ENCODE peak calls at places on chromosomes 4 and X, in seven cellular contexts. One of them, this sample, is unnamed.

GRCh38 chr4:79645942-79646341 is 237.9 kb upstream of the GK2 start:
- DNase-seq in GM12878: no peak
- DNase-seq in H1: no peak
- DNase-seq in SK-N-SH: no peak
- DNase-seq in K562: no peak
- DNase-seq in HCT116: no peak
- DNase-seq in HepG2: no peak
- DNase-seq in this sample: no peak

GRCh38 chr4:16582526-16582925 is 315.9 kb downstream of the LDB2 start:
- DNase-seq in SK-N-SH: peak; percentile 18
- DNase-seq in HepG2: no peak
- DNase-seq in H1: peak; percentile 19
- DNase-seq in GM12878: no peak
- DNase-seq in K562: peak; percentile 47
- DNase-seq in HCT116: no peak
- DNase-seq in this sample: no peak

GRCh38 chrX:76428243-76429130 is 977 bp downstream of the MAGEE1 start:
- DNase-seq in SK-N-SH: peak; percentile 4
- DNase-seq in GM12878: no peak
- DNase-seq in HepG2: no peak
- DNase-seq in HCT116: no peak
- DNase-seq in K562: no peak
- DNase-seq in H1: no peak
- DNase-seq in this sample: no peak

GRCh38 chr4:17323619-17324400 is 188.1 kb downstream of the QDPR start:
- DNase-seq in SK-N-SH: no peak
- DNase-seq in HepG2: no peak
- DNase-seq in HCT116: no peak
- DNase-seq in H1: no peak
- DNase-seq in GM12878: no peak
- DNase-seq in K562: no peak
- DNase-seq in this sample: no peak

GRCh38 chr4:13762126-13762525 is 134.6 kb upstream of the BOD1L1 start:
- DNase-seq in HepG2: no peak
- DNase-seq in K562: no peak
- DNase-seq in GM12878: no peak
- DNase-seq in H1: no peak
- DNase-seq in SK-N-SH: no peak
- DNase-seq in HCT116: no peak
- DNase-seq in this sample: no peak

GRCh38 chr4:110216079-110216478 is 17.7 kb upstream of the ELOVL6 start:
- DNase-seq in GM12878: no peak
- DNase-seq in SK-N-SH: no peak
- DNase-seq in HCT116: no peak
- DNase-seq in HepG2: no peak
- DNase-seq in H1: no peak
- DNase-seq in K562: no peak
- DNase-seq in this sample: no peak

GRCh38 chrX:76153221-76153620 is 19.6 kb upstream of the PBDC1 start:
- DNase-seq in GM12878: no peak
- DNase-seq in SK-N-SH: no peak
- DNase-seq in H1: no peak
- DNase-seq in HCT116: no peak
- DNase-seq in HepG2: no peak
- DNase-seq in K562: no peak
- DNase-seq in this sample: no peak

GRCh38 chr4:137609693-137610450 is 77.6 kb upstream of the PCDH18 start:
- DNase-seq in H1: no peak
- DNase-seq in GM12878: no peak
- DNase-seq in HCT116: no peak
- DNase-seq in HepG2: no peak
- DNase-seq in SK-N-SH: no peak
- DNase-seq in K562: no peak
- DNase-seq in this sample: peak; percentile 13

GRCh38 chr4:88706574-88706973 is 8.9 kb upstream of the NAP1L5 start:
- DNase-seq in HepG2: peak; percentile 53
- DNase-seq in HCT116: no peak
- DNase-seq in SK-N-SH: peak; percentile 57
- DNase-seq in H1: no peak
- DNase-seq in K562: no peak
- DNase-seq in GM12878: no peak
- DNase-seq in this sample: peak; percentile 77

GRCh38 chr4:170079981-170080380 is 9.8 kb downstream of the AADAT start:
- DNase-seq in K562: no peak
- DNase-seq in HCT116: no peak
- DNase-seq in H1: no peak
- DNase-seq in GM12878: no peak
- DNase-seq in SK-N-SH: no peak
- DNase-seq in HepG2: no peak
- DNase-seq in this sample: no peak

GRCh38 chrX:101462892-101463291 is 22.4 kb upstream of the ARMCX4 start:
- DNase-seq in H1: no peak
- DNase-seq in K562: peak; percentile 21
- DNase-seq in GM12878: no peak
- DNase-seq in SK-N-SH: peak; percentile 38
- DNase-seq in HepG2: peak; percentile 10
- DNase-seq in HCT116: peak; percentile 15
- DNase-seq in this sample: no peak

GRCh38 chrX:39856472-39857121 is 241.2 kb downstream of the BCOR start:
- DNase-seq in K562: no peak
- DNase-seq in HepG2: no peak
- DNase-seq in GM12878: no peak
- DNase-seq in H1: no peak
- DNase-seq in SK-N-SH: no peak
- DNase-seq in HCT116: no peak
- DNase-seq in this sample: peak; percentile 25

GRCh38 chrX:65679071-65679540 is 11.7 kb downstream of the MSN start:
- DNase-seq in GM12878: no peak
- DNase-seq in H1: no peak
- DNase-seq in K562: no peak
- DNase-seq in HepG2: no peak
- DNase-seq in HCT116: no peak
- DNase-seq in SK-N-SH: no peak
- DNase-seq in this sample: no peak
- TF ChIP-seq JUND in GM12878: no peak
- TF ChIP-seq JUND in H1: no peak
- TF ChIP-seq JUND in K562: no peak
- TF ChIP-seq JUND in HepG2: no peak
- TF ChIP-seq JUND in HCT116: no peak
- TF ChIP-seq JUND in SK-N-SH: no peak
- TF ChIP-seq JUND in this sample: no peak

GRCh38 chr4:105807496-105807895 is 87.8 kb upstream of the NPNT start:
- DNase-seq in K562: no peak
- DNase-seq in HCT116: no peak
- DNase-seq in SK-N-SH: no peak
- DNase-seq in GM12878: no peak
- DNase-seq in HepG2: no peak
- DNase-seq in H1: no peak
- DNase-seq in this sample: no peak

GRCh38 chr4:105808459-105809041 is 86.7 kb upstream of the NPNT start:
- DNase-seq in K562: no peak
- DNase-seq in H1: no peak
- DNase-seq in HCT116: peak; percentile 7
- DNase-seq in HepG2: no peak
- DNase-seq in GM12878: no peak
- DNase-seq in SK-N-SH: peak; percentile 13
- DNase-seq in this sample: no peak

GRCh38 chr4:105808030-105808429 is 87.2 kb upstream of the NPNT start:
- DNase-seq in H1: no peak
- DNase-seq in HepG2: no peak
- DNase-seq in HCT116: no peak
- DNase-seq in K562: no peak
- DNase-seq in GM12878: no peak
- DNase-seq in SK-N-SH: no peak
- DNase-seq in this sample: no peak

GRCh38 chr4:105805501-105806120 is 89.7 kb upstream of the NPNT start:
- DNase-seq in K562: no peak
- DNase-seq in HCT116: no peak
- DNase-seq in SK-N-SH: no peak
- DNase-seq in H1: no peak
- DNase-seq in GM12878: no peak
- DNase-seq in HepG2: no peak
- DNase-seq in this sample: no peak
- TF ChIP-seq JUND in K562: no peak
- TF ChIP-seq JUND in HCT116: no peak
- TF ChIP-seq JUND in SK-N-SH: no peak
- TF ChIP-seq JUND in H1: no peak
- TF ChIP-seq JUND in GM12878: no peak
- TF ChIP-seq JUND in HepG2: no peak
- TF ChIP-seq JUND in this sample: no peak

GRCh38 chrX:7091923-7092322 is 55.6 kb upstream of the STS start:
- DNase-seq in SK-N-SH: no peak
- DNase-seq in K562: no peak
- DNase-seq in HepG2: no peak
- DNase-seq in GM12878: no peak
- DNase-seq in HCT116: no peak
- DNase-seq in H1: no peak
- DNase-seq in this sample: no peak
- TF ChIP-seq JUND in SK-N-SH: no peak
- TF ChIP-seq JUND in K562: no peak
- TF ChIP-seq JUND in HepG2: no peak
- TF ChIP-seq JUND in GM12878: no peak
- TF ChIP-seq JUND in HCT116: no peak
- TF ChIP-seq JUND in H1: no peak
- TF ChIP-seq JUND in this sample: no peak

GRCh38 chr4:156803056-156803455 is 168.5 kb downstream of the PDGFC start:
- DNase-seq in K562: no peak
- DNase-seq in HCT116: no peak
- DNase-seq in SK-N-SH: no peak
- DNase-seq in H1: no peak
- DNase-seq in GM12878: no peak
- DNase-seq in HepG2: no peak
- DNase-seq in this sample: no peak
- TF ChIP-seq JUND in K562: no peak
- TF ChIP-seq JUND in HCT116: no peak
- TF ChIP-seq JUND in SK-N-SH: no peak
- TF ChIP-seq JUND in H1: no peak
- TF ChIP-seq JUND in GM12878: no peak
- TF ChIP-seq JUND in HepG2: no peak
- TF ChIP-seq JUND in this sample: no peak

GRCh38 chrX:131762802-131763234 is 218.9 kb downstream of the OR13H1 start:
- DNase-seq in HepG2: no peak
- DNase-seq in SK-N-SH: peak; percentile 50
- DNase-seq in HCT116: no peak
- DNase-seq in H1: no peak
- DNase-seq in K562: peak; percentile 34
- DNase-seq in GM12878: peak; percentile 80
- DNase-seq in this sample: no peak
- TF ChIP-seq JUND in HepG2: no peak
- TF ChIP-seq JUND in SK-N-SH: no peak
- TF ChIP-seq JUND in HCT116: no peak
- TF ChIP-seq JUND in H1: no peak
- TF ChIP-seq JUND in K562: no peak
- TF ChIP-seq JUND in GM12878: no peak
- TF ChIP-seq JUND in this sample: no peak

GRCh38 chrX:153642313-153642654 is 4.7 kb upstream of the DUSP9 start:
- DNase-seq in H1: no peak
- DNase-seq in GM12878: no peak
- DNase-seq in K562: peak; percentile 60
- DNase-seq in SK-N-SH: peak; percentile 75
- DNase-seq in HepG2: no peak
- DNase-seq in HCT116: no peak
- DNase-seq in this sample: no peak
- TF ChIP-seq JUND in H1: no peak
- TF ChIP-seq JUND in GM12878: no peak
- TF ChIP-seq JUND in K562: no peak
- TF ChIP-seq JUND in SK-N-SH: no peak
- TF ChIP-seq JUND in HepG2: no peak
- TF ChIP-seq JUND in HCT116: no peak
- TF ChIP-seq JUND in this sample: no peak

DNA sequence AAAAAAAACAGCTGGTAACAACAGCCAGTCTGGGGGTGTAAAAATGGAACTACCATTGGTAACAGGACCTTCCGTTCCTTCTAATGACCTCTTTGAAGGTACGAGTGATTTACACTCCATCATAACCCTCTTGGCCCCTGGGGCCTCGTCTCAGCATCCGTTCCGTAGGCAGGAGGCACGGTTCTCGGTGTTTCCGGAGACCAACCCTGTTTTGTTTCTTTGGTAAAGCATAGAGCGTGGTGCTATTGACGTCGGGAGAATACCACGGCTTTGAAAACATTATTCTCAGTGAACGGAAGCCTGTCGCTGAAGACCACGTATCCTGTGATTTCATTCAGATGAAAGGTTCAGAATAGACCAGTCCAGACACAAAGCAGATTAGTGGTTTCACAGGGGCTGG is 198.9 kb downstream of the ASMT start:
- DNase-seq in HCT116: no peak
- DNase-seq in SK-N-SH: no peak
- DNase-seq in HepG2: no peak
- DNase-seq in H1: no peak
- DNase-seq in GM12878: no peak
- DNase-seq in K562: no peak
- DNase-seq in this sample: no peak
- TF ChIP-seq JUND in HCT116: no peak
- TF ChIP-seq JUND in SK-N-SH: no peak
- TF ChIP-seq JUND in HepG2: no peak
- TF ChIP-seq JUND in H1: no peak
- TF ChIP-seq JUND in GM12878: no peak
- TF ChIP-seq JUND in K562: no peak
- TF ChIP-seq JUND in this sample: no peak

This sample was measured in T47D.